ENCODE peak calls at places on chromosome 9, in ten cellular contexts. E is IMR-90, X is cardiac muscle cell, N is GM23338, D is spleen, L is fibroblast of mammary gland, O is psoas muscle, V is fibroblast of lung, R is neural progenitor cell, S is esophagus muscularis mucosa. P is an unnamed sample.
A peak's percentile ranks its signal among the peaks of the same experiment; 100 is the strongest.

GRCh38 chr9:124054671-124055212 is 43.2 kb downstream of the LHX2 start:
- DNase-seq in E (peak; percentile 90), X (peak; percentile 96), N (no peak), D (no peak), L (peak; percentile 64), O (no peak), V (peak; percentile 85), R (no peak), S (no peak), P (no peak)

GRCh38 chr9:137382728-137383452 is 40.1 kb downstream of the EXD3 start:
- DNase-seq in E (no peak), X (no peak), N (peak; percentile 45), D (peak; percentile 77), L (no peak), O (peak; percentile 12), V (no peak), R (no peak), S (no peak), P (no peak)

GRCh38 chr9:99038396-99038795 is 66.5 kb upstream of the TGFBR1 start:
- DNase-seq in E (no peak), X (no peak), N (no peak), D (no peak), L (no peak), O (no peak), V (no peak), R (peak; percentile 70), S (no peak), P (no peak)

GRCh38 chr9:127570533-127571111 is 41.5 kb upstream of the STXBP1 start:
- DNase-seq in E (no peak), X (no peak), N (no peak), D (no peak), L (no peak), O (no peak), V (no peak), R (no peak), S (no peak), P (no peak)

GRCh38 chr9:80836013-80836412 is 853.3 kb downstream of the TLE1 start:
- DNase-seq in E (no peak), X (no peak), N (no peak), D (no peak), L (no peak), O (no peak), V (no peak), R (no peak), S (no peak), P (no peak)

GRCh38 chr9:136050706-136051567 is 44.2 kb downstream of the NACC2 start:
- DNase-seq in E (peak; percentile 16), X (peak; percentile 17), N (peak; percentile 50), D (no peak), L (no peak), O (no peak), V (no peak), R (peak; percentile 61), S (no peak), P (no peak)

GRCh38 chr9:126440938-126441337 is 114.3 kb downstream of the MVB12B start:
- DNase-seq in E (no peak), X (no peak), N (peak; percentile 41), D (no peak), L (peak; percentile 63), O (no peak), V (peak; percentile 18), R (peak; percentile 71), S (no peak), P (no peak)

GRCh38 chr9:125177888-125178287 is 11.7 kb downstream of the PPP6C start:
- DNase-seq in E (no peak), X (no peak), N (no peak), D (no peak), L (no peak), O (no peak), V (no peak), R (no peak), S (no peak), P (no peak)

GRCh38 chr9:37404590-37404989 is 17.9 kb upstream of the GRHPR start:
- DNase-seq in E (no peak), X (no peak), N (no peak), D (no peak), L (no peak), O (no peak), V (no peak), R (no peak), S (no peak), P (no peak)

GRCh38 chr9:35771079-35771441 is 17.0 kb upstream of the MSMP start:
- DNase-seq in E (no peak), X (no peak), N (no peak), D (no peak), L (no peak), O (peak; percentile 42), V (no peak), R (no peak), S (no peak), P (no peak)
- H3K4me3 ChIP-seq in E (no peak overlapping the region), X (no peak overlapping the region), N (no peak overlapping the region), D (no peak overlapping the region), L (no peak overlapping the region), O (no peak overlapping the region), V (no peak overlapping the region), R (no peak overlapping the region), S (no peak overlapping the region), P (no peak overlapping the region)

GRCh38 chr9:90641868-90642558 is 611 bp downstream of the DIRAS2 start:
- DNase-seq in E (no peak), X (no peak), N (peak; percentile 24), D (no peak), L (no peak), O (no peak), V (no peak), R (peak; percentile 43), S (no peak), P (no peak)
- H3K4me3 ChIP-seq in E (no peak overlapping the region), X (peak overlapping the region; percentile 28), N (peak overlapping the region; percentile 55), D (no peak overlapping the region), L (no peak overlapping the region), O (peak overlapping the region; percentile 65), V (no peak overlapping the region), R (peak overlapping the region; percentile 50), S (peak overlapping the region; percentile 49), P (peak overlapping the region; percentile 52)

GRCh38 chr9:134373269-134373668 is 47.0 kb downstream of the RXRA start:
- DNase-seq in E (no peak), X (no peak), N (no peak), D (no peak), L (no peak), O (no peak), V (no peak), R (no peak), S (no peak), P (no peak)
- H3K4me3 ChIP-seq in E (no peak overlapping the region), X (no peak overlapping the region), N (no peak overlapping the region), D (no peak overlapping the region), L (no peak overlapping the region), O (peak overlapping the region; percentile 55), V (no peak overlapping the region), R (no peak overlapping the region), S (no peak overlapping the region), P (no peak overlapping the region)

DNA sequence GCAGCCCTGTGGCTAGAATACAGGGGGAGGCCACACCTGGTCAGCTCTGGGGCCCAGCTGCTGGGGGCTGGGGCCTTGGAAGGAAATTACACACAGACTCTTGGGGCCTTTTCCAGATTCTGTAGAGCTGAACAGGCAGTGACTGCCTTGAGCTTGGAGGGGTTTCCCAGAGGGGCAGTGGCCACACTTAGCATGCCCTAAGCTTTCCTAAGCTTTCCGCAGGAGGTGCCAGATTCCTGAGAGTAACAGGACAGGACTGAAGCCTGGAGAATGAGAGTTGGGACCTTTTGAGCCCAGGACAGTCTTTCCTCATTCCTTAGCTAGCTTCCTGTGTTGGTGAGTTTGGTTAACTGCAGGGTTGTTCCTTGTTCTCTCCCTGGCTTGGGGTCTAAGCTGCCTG is 1.4 kb downstream of the TBC1D13 start:
- DNase-seq in E (no peak), X (no peak), N (no peak), D (no peak), L (no peak), O (no peak), V (no peak), R (no peak), S (no peak), P (no peak)
- H3K4me3 ChIP-seq in E (no peak overlapping the region), X (peak overlapping the region; percentile 76), N (peak overlapping the region; percentile 95), D (no peak overlapping the region), L (peak overlapping the region; percentile 94), O (peak overlapping the region; percentile 98), V (no peak overlapping the region), R (peak overlapping the region; percentile 96), S (peak overlapping the region; percentile 99), P (peak overlapping the region; percentile 98)

GRCh38 chr9:91154686-91155085 is 207.0 kb downstream of the AUH start:
- DNase-seq in E (no peak), X (no peak), N (no peak), D (no peak), L (peak; percentile 27), O (no peak), V (no peak), R (no peak), S (no peak), P (no peak)

GRCh38 chr9:91156451-91157234 is 205.1 kb downstream of the AUH start:
- DNase-seq in E (no peak), X (no peak), N (no peak), D (no peak), L (no peak), O (no peak), V (no peak), R (no peak), S (peak; percentile 74), P (no peak)

GRCh38 chr9:91155746-91156145 is 206.0 kb downstream of the AUH start:
- DNase-seq in E (no peak), X (no peak), N (no peak), D (no peak), L (no peak), O (no peak), V (no peak), R (no peak), S (no peak), P (no peak)

GRCh38 chr9:91157891-91158660 is 203.6 kb downstream of the AUH start:
- DNase-seq in E (no peak), X (no peak), N (no peak), D (no peak), L (no peak), O (no peak), V (no peak), R (no peak), S (no peak), P (no peak)

GRCh38 chr9:91155181-91155580 is 206.5 kb downstream of the AUH start:
- DNase-seq in E (no peak), X (no peak), N (no peak), D (no peak), L (no peak), O (no peak), V (no peak), R (no peak), S (no peak), P (no peak)
- H3K4me3 ChIP-seq in E (no peak overlapping the region), X (no peak overlapping the region), N (no peak overlapping the region), D (no peak overlapping the region), L (no peak overlapping the region), O (no peak overlapping the region), V (no peak overlapping the region), R (no peak overlapping the region), S (no peak overlapping the region), P (no peak overlapping the region)

DNA sequence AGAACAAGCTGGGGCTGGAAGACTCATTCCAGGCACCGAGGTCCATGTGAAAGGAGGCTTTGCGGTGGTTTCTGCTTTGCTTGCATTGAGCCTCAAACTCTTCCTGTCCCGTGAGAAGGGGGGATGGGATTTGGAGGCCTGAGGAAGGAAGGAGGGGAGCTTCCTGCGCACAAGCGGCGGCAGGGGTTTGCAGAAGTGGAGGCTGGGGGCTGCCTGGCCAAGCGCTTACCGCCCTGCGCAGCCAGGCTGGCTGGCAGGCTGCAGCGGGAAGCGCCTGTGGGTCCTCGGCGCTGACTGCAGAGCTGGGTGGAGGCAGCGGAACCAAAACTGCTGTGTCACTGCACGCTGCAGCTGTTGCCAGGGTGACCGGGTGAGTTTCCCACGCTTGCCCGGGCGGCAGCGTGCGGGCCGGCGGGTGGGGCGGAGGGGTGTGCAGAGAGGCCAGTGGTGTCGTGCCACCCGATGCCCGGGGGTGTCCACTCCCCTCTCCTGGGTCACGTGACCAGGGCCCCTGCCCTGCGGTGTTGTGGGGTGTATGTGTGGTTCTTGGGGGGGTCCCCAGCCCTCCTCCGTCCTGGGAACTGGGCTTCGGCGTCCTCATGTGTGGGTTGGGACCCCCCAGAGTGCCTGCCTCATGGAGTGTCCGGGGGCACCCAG is 81.0 kb downstream of the RXRA start:
- DNase-seq in E (peak; percentile 90), X (peak; percentile 92), N (peak; percentile 57), D (peak; percentile 99), L (peak; percentile 89), O (peak; percentile 92), V (peak; percentile 88), R (peak; percentile 76), S (peak; percentile 94), P (peak; percentile 80)
- H3K4me3 ChIP-seq in E (peak overlapping the region; percentile 12), X (no peak overlapping the region), N (no peak overlapping the region), D (peak overlapping the region; percentile 19), L (peak overlapping the region; percentile 15), O (peak overlapping the region; percentile 63), V (peak overlapping the region; percentile 13), R (no peak overlapping the region), S (peak overlapping the region; percentile 27), P (peak overlapping the region; percentile 27)